ENCODE peak calls at places on chromosomes 12 and 14, in ten cellular contexts. L, H, E, Z, Q, Y, T, R, D and U are unnamed samples.

GRCh38 chr12:103833095-103833777 is 7.8 kb downstream of the NT5DC3 start:
- DNase-seq in L (no peak), H (no peak), E (no peak), Z (no peak), Q (no peak), Y (peak), T (no peak), R (no peak), D (no peak), U (no peak)

GRCh38 chr12:44851586-44851985 is 24.5 kb downstream of the NELL2 start:
- DNase-seq in L (no peak), H (no peak), E (no peak), Z (no peak), Q (no peak), Y (no peak), T (no peak), R (no peak), D (no peak), U (no peak)

GRCh38 chr14:74049886-74050495 is 30.8 kb downstream of the BBOF1 start:
- DNase-seq in L (no peak), H (no peak), E (no peak), Z (no peak), Q (no peak), Y (no peak), T (no peak), R (no peak), D (no peak), U (no peak)

GRCh38 chr14:69260246-69260978 is 454 bp downstream of the GALNT16 start:
- DNase-seq in L (no peak), H (peak), E (peak), Z (no peak), Q (no peak), Y (peak), T (no peak), R (peak), D (no peak), U (peak)

GRCh38 chr14:99260652-99261551 is 11.1 kb downstream of the BCL11B start:
- DNase-seq in L (no peak), H (no peak), E (no peak), Z (peak), Q (no peak), Y (no peak), T (no peak), R (no peak), D (no peak), U (no peak)

GRCh38 chr12:87300-87699 is 20.7 kb downstream of the IQSEC3 start:
- DNase-seq in L (no peak), H (no peak), E (no peak), Z (no peak), Q (no peak), Y (no peak), T (no peak), R (no peak), D (no peak), U (no peak)

GRCh38 chr14:51400142-51400541 is 160.1 kb downstream of the TMX1 start:
- DNase-seq in L (no peak), H (no peak), E (no peak), Z (no peak), Q (no peak), Y (peak), T (no peak), R (no peak), D (no peak), U (no peak)

GRCh38 chr12:71504471-71504852 is 64.9 kb downstream of the LGR5 start:
- DNase-seq in L (no peak), H (no peak), E (no peak), Z (no peak), Q (no peak), Y (no peak), T (no peak), R (no peak), D (no peak), U (no peak)

GRCh38 chr12:102879144-102879763 is 37.8 kb downstream of the PAH start:
- DNase-seq in L (peak), H (peak), E (peak), Z (no peak), Q (no peak), Y (peak), T (peak), R (no peak), D (peak), U (peak)

GRCh38 chr14:80927385-80927989 is 14.1 kb downstream of the CEP128 start:
- DNase-seq in L (no peak), H (no peak), E (no peak), Z (no peak), Q (no peak), Y (no peak), T (peak), R (no peak), D (no peak), U (no peak)

GRCh38 chr14:103131580-103131979 is 8.3 kb downstream of the TNFAIP2 start:
- DNase-seq in L (no peak), H (no peak), E (no peak), Z (no peak), Q (no peak), Y (no peak), T (no peak), R (peak), D (no peak), U (peak)

GRCh38 chr12:117343849-117344248 is 17.6 kb downstream of the NOS1 start:
- DNase-seq in L (no peak), H (no peak), E (no peak), Z (no peak), Q (no peak), Y (no peak), T (no peak), R (no peak), D (no peak), U (no peak)

GRCh38 chr14:58488550-58488949 is 61.0 kb downstream of the KIAA0586 start:
- DNase-seq in L (peak), H (no peak), E (peak), Z (no peak), Q (no peak), Y (peak), T (peak), R (no peak), D (no peak), U (no peak)

GRCh38 chr12:81245458-81245857 is 167.6 kb downstream of the ACSS3 start:
- DNase-seq in L (no peak), H (no peak), E (no peak), Z (no peak), Q (no peak), Y (no peak), T (no peak), R (no peak), D (no peak), U (no peak)
- H3K4me3 ChIP-seq in L (no peak), H (no peak), E (no peak), Z (no peak), Q (no peak), Y (no peak), T (no peak), R (no peak), D (no peak), U (no peak)

DNA sequence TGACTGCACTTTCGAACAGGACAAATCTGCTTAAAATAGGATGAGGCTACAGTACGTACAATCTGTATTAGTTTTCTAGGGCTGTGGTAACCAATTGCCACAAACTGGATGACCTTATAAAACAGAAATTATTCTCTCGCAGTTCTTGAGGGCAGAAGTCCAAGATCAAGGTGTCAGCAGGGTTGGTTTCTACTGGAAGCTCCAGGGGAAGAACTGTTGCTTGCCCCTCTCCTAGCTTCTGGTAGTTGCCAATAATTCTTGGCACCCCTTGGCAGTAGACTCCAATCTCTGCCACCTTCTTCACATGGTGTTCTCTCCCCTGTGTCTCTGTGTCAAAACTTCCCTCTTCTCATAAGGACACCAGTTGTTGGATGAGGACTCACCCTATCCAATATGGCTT is 1.4 kb downstream of the AK7 start:
- DNase-seq in L (no peak), H (no peak), E (no peak), Z (no peak), Q (peak), Y (no peak), T (no peak), R (no peak), D (no peak), U (no peak)
- H3K4me3 ChIP-seq in L (no peak), H (peak), E (no peak), Z (no peak), Q (no peak), Y (no peak), T (no peak), R (no peak), D (no peak), U (no peak)

DNA sequence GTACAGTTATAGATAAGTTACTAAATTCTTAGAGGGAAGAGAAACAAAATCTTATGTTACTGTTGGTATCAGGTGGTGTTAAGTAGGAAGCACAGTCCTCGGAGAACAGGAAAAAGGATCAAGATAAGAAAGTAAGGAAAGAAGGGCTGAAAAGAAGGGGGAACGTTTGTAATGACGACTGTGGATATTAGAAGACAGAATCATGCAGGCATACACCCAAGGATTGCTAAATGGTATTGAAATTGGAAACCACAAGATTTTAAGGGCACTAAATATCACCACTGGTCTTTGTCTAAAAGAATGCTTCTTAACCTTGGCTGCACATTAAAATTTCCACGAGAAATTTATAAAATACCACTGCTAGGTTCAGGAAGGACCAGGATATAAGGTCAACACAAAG is 34.1 kb upstream of the ERGIC2 start:
- DNase-seq in L (no peak), H (no peak), E (peak), Z (no peak), Q (no peak), Y (no peak), T (no peak), R (no peak), D (no peak), U (no peak)
- H3K4me3 ChIP-seq in L (no peak), H (no peak), E (no peak), Z (no peak), Q (no peak), Y (no peak), T (no peak), R (no peak), D (no peak), U (no peak)

GRCh38 chr14:84592770-84593169 is 937.2 kb upstream of the FLRT2 start:
- DNase-seq in L (no peak), H (no peak), E (no peak), Z (no peak), Q (no peak), Y (no peak), T (no peak), R (no peak), D (no peak), U (no peak)

GRCh38 chr14:84591827-84592540 is 938.0 kb upstream of the FLRT2 start:
- DNase-seq in L (no peak), H (no peak), E (no peak), Z (no peak), Q (no peak), Y (no peak), T (no peak), R (no peak), D (no peak), U (no peak)
- H3K4me3 ChIP-seq in L (no peak), H (no peak), E (no peak), Z (no peak), Q (no peak), Y (no peak), T (no peak), R (no peak), D (no peak), U (no peak)

GRCh38 chr12:41701943-41702601 is 442.6 kb downstream of the GXYLT1 start:
- DNase-seq in L (no peak), H (no peak), E (no peak), Z (no peak), Q (no peak), Y (no peak), T (no peak), R (no peak), D (no peak), U (no peak)
- H3K4me3 ChIP-seq in L (no peak), H (no peak), E (no peak), Z (no peak), Q (no peak), Y (no peak), T (no peak), R (no peak), D (no peak), U (no peak)

GRCh38 chr12:89863968-89864367 is 155.3 kb upstream of the ATP2B1 start:
- DNase-seq in L (peak), H (no peak), E (no peak), Z (peak), Q (no peak), Y (no peak), T (no peak), R (no peak), D (no peak), U (peak)
- H3K4me3 ChIP-seq in L (peak), H (no peak), E (no peak), Z (peak), Q (no peak), Y (no peak), T (no peak), R (no peak), D (no peak), U (no peak)

DNA sequence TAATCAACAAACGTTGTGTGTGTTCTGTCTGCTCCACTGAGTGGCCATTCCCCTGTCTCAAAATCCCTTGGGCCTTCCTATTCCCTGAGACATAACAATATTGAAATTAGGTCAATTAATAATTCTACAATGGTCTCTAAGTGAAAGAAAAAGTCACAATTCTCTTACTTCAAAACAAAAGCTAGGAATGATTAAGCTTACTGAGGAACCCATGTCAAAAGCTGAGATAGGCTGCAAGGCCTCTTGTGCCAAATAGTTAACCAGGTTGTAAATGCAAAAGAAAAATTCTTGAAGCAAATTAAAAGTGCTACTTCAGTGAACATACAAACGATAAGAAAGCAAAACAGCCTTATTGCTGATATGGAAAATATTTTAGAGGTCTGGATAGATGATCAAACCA is 65.0 kb upstream of the AMIGO2 start:
- DNase-seq in L (no peak), H (no peak), E (peak), Z (no peak), Q (no peak), Y (no peak), T (no peak), R (no peak), D (no peak), U (no peak)
- H3K4me3 ChIP-seq in L (no peak), H (no peak), E (no peak), Z (no peak), Q (no peak), Y (no peak), T (no peak), R (no peak), D (no peak), U (no peak)